ENCODE peak calls at places on chromosomes 2 and 18, in nine cellular contexts. O, Z, B, I, U, K, Y, E and V are unnamed samples.

GRCh38 chr18:3931542-3932112 is 481.7 kb downstream of the TGIF1 start:
- DNase-seq in O (no peak), Z (no peak), B (no peak), I (no peak), U (no peak), K (no peak), Y (no peak), E (no peak), V (no peak)

GRCh38 chr18:80009661-80010550 is 21.5 kb upstream of the TXNL4A start:
- DNase-seq in O (peak; percentile 36), Z (peak; percentile 66), B (peak; percentile 27), I (no peak), U (peak; percentile 81), K (no peak), Y (no peak), E (no peak), V (no peak)

GRCh38 chr2:28444951-28445350 is 50.9 kb upstream of the PLB1 start:
- DNase-seq in O (no peak), Z (no peak), B (no peak), I (no peak), U (no peak), K (no peak), Y (no peak), E (no peak), V (no peak)

GRCh38 chr2:174263989-174264388 is 15.7 kb upstream of the OLA1 start:
- DNase-seq in O (peak; percentile 23), Z (no peak), B (peak; percentile 46), I (no peak), U (peak; percentile 79), K (no peak), Y (no peak), E (no peak), V (no peak)

GRCh38 chr2:95379616-95379925 is 22.9 kb upstream of the FAHD2A start:
- DNase-seq in O (no peak), Z (no peak), B (no peak), I (no peak), U (no peak), K (no peak), Y (no peak), E (no peak), V (no peak)

GRCh38 chr2:240997141-240997855 is 1.1 kb upstream of the SNED1 start:
- DNase-seq in O (no peak), Z (no peak), B (no peak), I (no peak), U (no peak), K (no peak), Y (no peak), E (no peak), V (no peak)

GRCh38 chr2:142642654-142643053 is 234.8 kb upstream of the KYNU start:
- DNase-seq in O (no peak), Z (no peak), B (no peak), I (no peak), U (no peak), K (no peak), Y (no peak), E (no peak), V (no peak)

GRCh38 chr18:79680100-79680879 is 687 bp downstream of the CTDP1 start:
- DNase-seq in O (peak; percentile 54), Z (peak; percentile 27), B (peak; percentile 71), I (peak; percentile 34), U (peak; percentile 24), K (no peak), Y (no peak), E (peak; percentile 55), V (no peak)

GRCh38 chr2:40440835-40441234 is 11.1 kb downstream of the SLC8A1 start:
- DNase-seq in O (no peak), Z (no peak), B (peak; percentile 57), I (no peak), U (no peak), K (no peak), Y (no peak), E (no peak), V (no peak)

GRCh38 chr2:729363-729762 is 52.2 kb upstream of the TMEM18 start:
- DNase-seq in O (no peak), Z (no peak), B (no peak), I (no peak), U (no peak), K (no peak), Y (no peak), E (no peak), V (no peak)

GRCh38 chr18:3661121-3661520 is 211.1 kb downstream of the TGIF1 start:
- DNase-seq in O (no peak), Z (no peak), B (peak; percentile 33), I (no peak), U (no peak), K (no peak), Y (no peak), E (no peak), V (peak; percentile 34)

GRCh38 chr2:170313636-170314348 is 135.8 kb downstream of the MYO3B start:
- DNase-seq in O (no peak), Z (no peak), B (no peak), I (no peak), U (peak; percentile 61), K (no peak), Y (peak; percentile 49), E (no peak), V (no peak)

GRCh38 chr2:109558076-109558882 is 55.5 kb downstream of the SEPTIN10 start:
- DNase-seq in O (peak; percentile 98), Z (no peak), B (peak; percentile 94), I (no peak), U (peak; percentile 72), K (no peak), Y (peak; percentile 17), E (peak; percentile 56), V (peak; percentile 22)

GRCh38 chr2:45510701-45511420 is 100.2 kb downstream of the SRBD1 start:
- DNase-seq in O (peak; percentile 22), Z (no peak), B (no peak), I (no peak), U (no peak), K (no peak), Y (no peak), E (no peak), V (no peak)

GRCh38 chr18:21740474-21740723 is 193 bp upstream of the MIB1 start:
- DNase-seq in O (peak; percentile 98), Z (no peak), B (peak; percentile 96), I (no peak), U (peak; percentile 97), K (no peak), Y (no peak), E (no peak), V (peak; percentile 82)

GRCh38 chr2:191740016-191740419 is 62.1 kb downstream of the NABP1 start:
- DNase-seq in O (no peak), Z (no peak), B (peak; percentile 25), I (no peak), U (no peak), K (no peak), Y (no peak), E (no peak), V (no peak)

GRCh38 chr18:22848618-22849017 is 84.5 kb upstream of the RBBP8 start:
- DNase-seq in O (no peak), Z (no peak), B (no peak), I (no peak), U (no peak), K (no peak), Y (no peak), E (no peak), V (no peak)

GRCh38 chr2:45458909-45459563 is 152.0 kb downstream of the SRBD1 start:
- DNase-seq in O (peak; percentile 80), Z (no peak), B (peak; percentile 65), I (no peak), U (peak; percentile 65), K (no peak), Y (peak; percentile 72), E (peak; percentile 88), V (no peak)

GRCh38 chr2:215920244-215921100 is 92.9 kb downstream of the MREG start:
- DNase-seq in O (peak; percentile 87), Z (peak; percentile 32), B (peak; percentile 81), I (peak; percentile 21), U (peak; percentile 83), K (peak; percentile 60), Y (peak; percentile 60), E (peak; percentile 82), V (peak; percentile 9)

GRCh38 chr2:99442837-99443236 is 47.0 kb downstream of the REV1 start:
- DNase-seq in O (peak; percentile 66), Z (no peak), B (no peak), I (no peak), U (no peak), K (no peak), Y (no peak), E (peak; percentile 46), V (no peak)

GRCh38 chr2:158191569-158191968 is 89.9 kb downstream of the UPP2 start:
- DNase-seq in O (peak; percentile 15), Z (no peak), B (no peak), I (no peak), U (peak; percentile 17), K (no peak), Y (no peak), E (no peak), V (no peak)

GRCh38 chr2:64467463-64467843 is 13.5 kb downstream of the LGALSL start:
- DNase-seq in O (no peak), Z (no peak), B (peak; percentile 83), I (no peak), U (no peak), K (no peak), Y (no peak), E (no peak), V (no peak)

GRCh38 chr2:160225722-160226121 is 25.6 kb upstream of the ITGB6 start:
- DNase-seq in O (no peak), Z (no peak), B (no peak), I (no peak), U (no peak), K (peak; percentile 50), Y (no peak), E (no peak), V (no peak)

GRCh38 chr18:62898359-62898758 is 183.0 kb downstream of the PHLPP1 start:
- DNase-seq in O (no peak), Z (no peak), B (no peak), I (no peak), U (no peak), K (no peak), Y (no peak), E (no peak), V (no peak)

GRCh38 chr2:121071058-121071504 is 213.9 kb downstream of the TFCP2L1 start:
- DNase-seq in O (peak; percentile 62), Z (peak; percentile 74), B (peak; percentile 56), I (peak; percentile 49), U (peak; percentile 59), K (no peak), Y (no peak), E (peak; percentile 62), V (no peak)

GRCh38 chr2:161991991-161992390 is 82.0 kb downstream of the DPP4 start:
- DNase-seq in O (no peak), Z (no peak), B (no peak), I (no peak), U (no peak), K (no peak), Y (no peak), E (no peak), V (no peak)